ENCODE peak calls at places on chromosome 10, in seven cellular contexts. P is AG04449; F is stimulated activated naive CD8-positive, alpha-beta T cell treated with anti-CD3 and anti-CD28 coated beads, Interleukin-15, amount 100 ng/mL, for 72 hours; I is EH; E is NCI-H510A treated with DMSO at 0.1 percent for 48 hours; H is fibroblast of the aortic adventitia; B is stimulated activated CD8-positive, alpha-beta memory T cell treated with anti-CD3 and anti-CD28 coated beads, Interleukin-2, amount 100 ng/mL, for 48 hours. Y is an unnamed sample.

GRCh38 chr10:124152781-124153600 is 59.6 kb upstream of the CHST15 start:
- DNase-seq in F (peak; percentile 54), I (peak; percentile 92), H (peak; percentile 79), E (peak; percentile 91), B (peak; percentile 23), P (peak; percentile 36), Y (peak; percentile 55)

GRCh38 chr10:130973127-130973839 is 338.2 kb downstream of the TCERG1L start:
- DNase-seq in F (no peak), B (no peak), H (no peak), P (no peak), E (no peak), I (no peak), Y (no peak)

GRCh38 chr10:96497391-96497790 is 16.3 kb downstream of the TLL2 start:
- DNase-seq in H (no peak), E (no peak), I (no peak), P (no peak), B (no peak), F (no peak), Y (no peak)

GRCh38 chr10:102152545-102152890 is 329 bp downstream of the NOLC1 start:
- DNase-seq in F (no peak), P (no peak), B (peak; percentile 20), H (no peak), E (no peak), I (no peak), Y (peak; percentile 12)

GRCh38 chr10:72276013-72276387 is 2.3 kb downstream of the DDIT4 start:
- DNase-seq in B (no peak), E (peak; percentile 69), P (no peak), I (peak; percentile 24), F (peak; percentile 75), H (peak; percentile 25), Y (peak; percentile 35)

GRCh38 chr10:102413053-102413705 is 5.4 kb downstream of the PSD start:
- DNase-seq in B (no peak), E (peak; percentile 85), P (no peak), H (peak; percentile 57), F (peak; percentile 68), I (peak; percentile 31), Y (no peak)

GRCh38 chr10:15419279-15419874 is 48.3 kb upstream of the FAM171A1 start:
- DNase-seq in F (no peak), P (no peak), H (peak; percentile 63), B (peak; percentile 4), E (peak; percentile 10), I (peak; percentile 53), Y (peak; percentile 27)

GRCh38 chr10:33067481-33067880 is 109.5 kb upstream of the ITGB1 start:
- DNase-seq in B (no peak), I (peak; percentile 49), H (peak; percentile 52), F (no peak), E (no peak), P (no peak), Y (peak; percentile 33)

GRCh38 chr10:788796-789748 is 99.6 kb upstream of the DIP2C start:
- DNase-seq in B (no peak), I (peak; percentile 82), F (peak; percentile 46), E (no peak), H (peak; percentile 64), P (no peak), Y (peak; percentile 37)

GRCh38 chr10:28400176-28400575 is 97.3 kb upstream of the MPP7 start:
- DNase-seq in I (peak; percentile 12), H (no peak), F (no peak), P (no peak), E (no peak), B (no peak), Y (no peak)

GRCh38 chr10:71854031-71854430 is 3.0 kb upstream of the PSAP start:
- DNase-seq in H (peak; percentile 83), P (no peak), B (no peak), E (no peak), I (peak; percentile 61), F (no peak), Y (no peak)

GRCh38 chr10:113326160-113327111 is 226.4 kb upstream of the HABP2 start:
- DNase-seq in P (peak; percentile 79), H (peak; percentile 81), B (peak; percentile 9), E (no peak), F (peak; percentile 22), I (peak; percentile 96), Y (peak; percentile 51)

GRCh38 chr10:13658864-13659685 is 72.3 kb downstream of the PRPF18 start:
- DNase-seq in B (no peak), E (no peak), I (no peak), H (no peak), P (no peak), F (no peak), Y (no peak)

GRCh38 chr10:21336476-21337170 is 188.9 kb downstream of the SKIDA1 start:
- DNase-seq in F (no peak), P (peak; percentile 79), E (no peak), I (peak; percentile 98), B (no peak), H (peak; percentile 99), Y (peak; percentile 97)

GRCh38 chr10:13732485-13732884 is 145.7 kb downstream of the PRPF18 start:
- DNase-seq in F (no peak), I (no peak), H (no peak), E (peak; percentile 27), B (no peak), P (no peak), Y (no peak)

GRCh38 chr10:98611432-98611831 is 164.7 kb upstream of the HPS1 start:
- DNase-seq in P (no peak), F (no peak), B (no peak), E (no peak), H (no peak), I (peak; percentile 42), Y (peak; percentile 26)

GRCh38 chr10:3364768-3365480 is 192.3 kb upstream of the PITRM1 start:
- DNase-seq in B (no peak), E (peak; percentile 31), F (no peak), I (no peak), H (no peak), P (no peak), Y (no peak)

GRCh38 chr10:129832582-129833249 is 131.4 kb downstream of the EBF3 start:
- DNase-seq in H (no peak), E (no peak), P (no peak), I (no peak), F (no peak), B (no peak), Y (no peak)

GRCh38 chr10:79145174-79145483 is 76.4 kb downstream of the ZMIZ1 start:
- DNase-seq in P (no peak), B (no peak), I (no peak), H (no peak), F (no peak), E (no peak), Y (no peak)

GRCh38 chr10:43156590-43157340 is 18.5 kb downstream of the CSGALNACT2 start:
- DNase-seq in I (no peak), E (no peak), B (no peak), P (no peak), F (no peak), H (no peak), Y (no peak)